ENCODE peak calls at places on chromosome 17, in ten cellular contexts. X is foreskin fibroblast, D is HCT116, E is heart left ventricle, L is PC-9, H is choroid plexus epithelial cell, U is mammary epithelial cell, B is ascending aorta, Q is brain microvascular endothelial cell, W is PC-3. J is an unnamed sample.

GRCh38 chr17:6580628-6581027 is 24.3 kb upstream of the PITPNM3 start:
- DNase-seq in X (no peak), D (no peak), E (no peak), L (no peak), H (no peak), U (no peak), B (no peak), Q (no peak), W (no peak), J (no peak)

GRCh38 chr17:78390241-78391050 is 12.0 kb downstream of the PGS1 start:
- DNase-seq in X (peak; percentile 96), D (no peak), E (no peak), L (no peak), H (peak; percentile 92), U (no peak), B (no peak), Q (peak; percentile 95), W (peak; percentile 66), J (peak; percentile 96)

GRCh38 chr17:40496170-40496569 is 5.3 kb downstream of the TNS4 start:
- DNase-seq in X (no peak), D (no peak), E (no peak), L (no peak), H (no peak), U (no peak), B (no peak), Q (no peak), W (no peak), J (no peak)

GRCh38 chr17:77833769-77834168 is 124.7 kb upstream of the TNRC6C start:
- DNase-seq in X (no peak), D (no peak), E (no peak), L (no peak), H (no peak), U (no peak), B (peak; percentile 25), Q (no peak), W (no peak), J (no peak)

GRCh38 chr17:8075081-8075480 is 12.4 kb downstream of the ALOX12B start:
- DNase-seq in X (no peak), D (no peak), E (no peak), L (no peak), H (no peak), U (no peak), B (no peak), Q (no peak), W (no peak), J (no peak)

GRCh38 chr17:40538019-40538935 is 27.0 kb downstream of the CCR7 start:
- DNase-seq in X (peak; percentile 37), D (no peak), E (peak; percentile 78), L (no peak), H (no peak), U (peak; percentile 85), B (peak; percentile 73), Q (no peak), W (no peak), J (no peak)

GRCh38 chr17:46764709-46765401 is 53.6 kb downstream of the WNT3 start:
- DNase-seq in X (peak; percentile 86), D (no peak), E (peak; percentile 75), L (peak; percentile 86), H (peak; percentile 69), U (peak; percentile 46), B (no peak), Q (peak; percentile 42), W (peak; percentile 98), J (peak; percentile 60)

GRCh38 chr17:3557768-3558583 is at the start of gene TRPV3:
- DNase-seq in X (no peak), D (peak; percentile 21), E (no peak), L (peak; percentile 97), H (no peak), U (peak; percentile 87), B (no peak), Q (no peak), W (peak; percentile 65), J (no peak)

GRCh38 chr17:74351552-74352210 is 10.0 kb downstream of the BTBD17 start:
- DNase-seq in X (no peak), D (no peak), E (no peak), L (no peak), H (no peak), U (no peak), B (no peak), Q (no peak), W (no peak), J (no peak)

GRCh38 chr17:5582177-5582885 is 2.0 kb downstream of the NLRP1 start:
- DNase-seq in X (peak; percentile 14), D (no peak), E (no peak), L (no peak), H (no peak), U (peak; percentile 46), B (no peak), Q (no peak), W (no peak), J (no peak)

GRCh38 chr17:8062807-8063483 is 24.1 kb downstream of the ALOX15B start:
- DNase-seq in X (no peak), D (no peak), E (no peak), L (no peak), H (peak; percentile 13), U (no peak), B (no peak), Q (no peak), W (no peak), J (no peak)

GRCh38 chr17:13807103-13807502 is 205.4 kb upstream of the HS3ST3A1 start:
- DNase-seq in X (no peak), D (no peak), E (no peak), L (no peak), H (no peak), U (no peak), B (no peak), Q (no peak), W (no peak), J (no peak)

DNA sequence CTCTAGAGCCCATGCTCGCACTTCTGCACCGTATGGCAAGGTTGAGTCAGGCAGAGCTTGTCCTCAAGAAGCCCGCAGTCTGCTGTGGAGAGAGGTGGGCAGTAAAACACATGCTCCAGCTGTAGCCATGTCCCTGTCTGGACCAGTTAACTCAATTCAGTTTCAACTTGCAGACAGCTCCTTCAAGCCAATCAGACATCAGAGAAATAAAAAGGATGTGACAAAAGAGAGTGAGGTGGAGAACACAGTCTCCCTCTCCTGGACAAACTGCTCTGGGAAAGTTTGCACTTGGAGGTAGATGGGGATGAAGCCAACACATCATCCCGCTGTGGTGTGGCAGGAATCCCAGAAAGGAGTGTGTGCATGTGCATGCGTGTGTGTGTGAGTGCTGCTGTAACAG is 358.5 kb upstream of the ASIC2 start:
- DNase-seq in X (no peak), D (no peak), E (no peak), L (no peak), H (no peak), U (peak; percentile 2), B (peak; percentile 46), Q (no peak), W (peak; percentile 4), J (no peak)
- TF ChIP-seq CTCF in X (no peak), D (no peak), E (no peak), L (no peak), H (peak; percentile 10), U (no peak), B (no peak), Q (no peak), W (no peak), J (no peak)

DNA sequence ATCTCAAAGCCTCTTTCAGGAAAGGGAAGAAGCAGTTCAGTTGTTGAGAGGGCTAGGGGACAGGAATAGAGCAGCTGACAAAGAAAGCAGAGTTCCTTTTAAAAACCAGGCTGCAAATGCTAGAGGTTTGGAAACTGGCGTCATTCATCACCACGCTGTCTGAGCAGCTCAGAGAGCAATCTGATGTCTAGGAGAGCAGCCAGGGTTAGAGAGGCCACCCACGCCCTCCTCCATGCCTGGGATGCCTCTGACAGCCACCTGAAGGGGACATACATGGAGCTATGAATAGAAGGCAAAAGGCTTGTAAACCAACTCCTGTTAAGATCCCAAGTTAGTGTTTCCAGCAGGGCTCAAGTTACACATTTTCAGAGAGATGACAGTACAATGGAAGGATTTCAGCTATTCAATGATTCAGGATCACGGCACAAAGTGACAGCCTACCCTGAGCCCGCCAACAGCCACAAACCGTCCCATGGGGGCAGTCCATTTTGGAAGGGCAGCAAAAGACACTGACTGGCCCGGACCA is 12.4 kb downstream of the RAB5C start:
- DNase-seq in X (peak; percentile 76), D (no peak), E (no peak), L (no peak), H (peak; percentile 51), U (no peak), B (no peak), Q (peak; percentile 57), W (no peak), J (peak; percentile 56)
- H3K4me3 ChIP-seq in X (no peak overlapping the region), D (no peak overlapping the region), E (no peak overlapping the region), L (no peak overlapping the region), H (no peak overlapping the region), U (no peak overlapping the region), B (no peak overlapping the region), Q (no peak overlapping the region), W (no peak overlapping the region), J (no peak overlapping the region)

DNA sequence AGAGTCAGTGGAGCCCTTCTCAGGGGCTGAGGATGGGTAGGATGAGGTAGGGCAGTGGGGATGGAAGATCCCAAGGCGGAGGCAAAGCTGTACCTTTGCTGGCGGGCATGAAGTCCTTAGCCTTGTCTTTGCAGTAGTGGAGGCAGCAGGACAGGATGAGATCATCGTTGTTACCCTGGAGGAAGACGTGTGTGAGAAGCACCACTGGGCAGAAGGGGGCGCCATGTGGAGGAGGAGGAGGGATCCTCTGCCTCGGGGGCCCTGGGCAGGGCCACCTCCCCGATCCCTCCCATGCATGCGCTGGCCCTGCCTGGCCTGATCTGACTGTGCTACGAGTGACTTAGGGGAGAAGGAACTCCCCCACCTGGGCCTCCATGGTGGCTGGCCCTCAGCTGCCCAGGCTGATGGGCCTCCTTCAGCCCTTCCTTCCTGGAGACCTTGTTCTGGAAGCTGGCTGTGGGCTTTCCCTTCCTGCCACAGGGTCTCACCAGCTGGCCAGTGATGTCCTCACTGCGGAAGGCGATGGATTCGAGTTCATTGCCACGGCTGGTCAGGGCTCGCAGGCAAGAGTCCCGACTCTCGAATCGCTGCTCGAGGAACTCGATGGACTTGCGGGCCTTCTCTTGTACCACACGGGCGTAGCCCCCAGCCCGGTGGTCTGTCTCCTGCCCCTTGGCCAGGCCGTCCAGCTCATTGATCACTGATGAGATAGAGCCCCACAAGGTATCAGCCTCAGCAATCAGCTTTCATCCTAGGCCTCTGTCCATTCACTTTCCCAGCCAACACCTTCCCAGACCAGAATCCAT is 10.3 kb downstream of the HIC1 start:
- DNase-seq in X (peak; percentile 73), D (no peak), E (peak; percentile 57), L (no peak), H (peak; percentile 92), U (no peak), B (no peak), Q (peak; percentile 77), W (no peak), J (no peak)
- TF ChIP-seq CTCF in X (peak; percentile 36), D (peak; percentile 60), E (peak; percentile 37), L (peak; percentile 49), H (peak; percentile 77), U (peak; percentile 39), B (peak; percentile 29), Q (peak; percentile 83), W (peak; percentile 54), J (peak; percentile 63)

DNA sequence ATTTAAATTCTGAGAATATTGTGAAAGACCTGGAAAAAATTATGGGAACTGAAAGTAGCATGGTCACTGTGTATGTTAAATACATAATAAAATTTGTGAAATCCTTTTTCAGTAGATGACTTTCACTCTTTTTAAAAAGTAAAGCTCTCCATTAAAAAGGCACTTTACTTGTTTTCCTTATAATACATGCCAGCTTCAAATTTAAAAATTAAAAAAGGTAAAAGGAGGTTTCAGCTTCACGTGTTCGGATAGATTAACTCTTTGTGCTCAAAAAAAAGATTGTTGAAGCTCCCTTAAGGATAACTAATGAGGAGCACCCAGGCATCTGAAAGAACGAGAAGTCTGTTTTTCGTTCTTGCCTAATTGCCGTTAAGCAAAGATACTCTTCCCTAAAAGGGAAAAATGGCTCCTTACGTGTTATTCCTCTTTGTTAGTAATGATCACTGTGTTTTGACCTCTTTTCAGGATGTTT is 87.8 kb downstream of the TUBD1 start:
- DNase-seq in X (no peak), D (no peak), E (no peak), L (no peak), H (no peak), U (no peak), B (no peak), Q (no peak), W (no peak), J (no peak)
- H3K4me3 ChIP-seq in X (no peak overlapping the region), D (no peak overlapping the region), E (peak overlapping the region; percentile 33), L (no peak overlapping the region), H (no peak overlapping the region), U (no peak overlapping the region), B (peak overlapping the region; percentile 27), Q (no peak overlapping the region), W (no peak overlapping the region), J (no peak overlapping the region)